ENCODE peak calls at places on chromosomes 2 and 18, in six cellular contexts. F, P, B, G, K and M are unnamed samples.

GRCh38 chr2:238160206-238161129 is 1.7 kb downstream of the ERFE start:
- DNase-seq in F (no peak), P (peak), B (peak), G (no peak), K (peak), M (no peak)

GRCh38 chr2:230218411-230218810 is 1.4 kb downstream of the SP110 start:
- DNase-seq in F (no peak), P (no peak), B (no peak), G (no peak), K (peak), M (no peak)

GRCh38 chr2:15941970-15942710 is 1.8 kb downstream of the MYCN start:
- DNase-seq in F (peak), P (no peak), B (no peak), G (no peak), K (no peak), M (peak)

GRCh38 chr2:231527091-231527395 is 3.2 kb downstream of the NMUR1 start:
- DNase-seq in F (no peak), P (no peak), B (no peak), G (no peak), K (no peak), M (no peak)

GRCh38 chr2:105765415-105766299 is 20.9 kb downstream of the NCK2 start:
- DNase-seq in F (no peak), P (no peak), B (no peak), G (no peak), K (no peak), M (no peak)

GRCh38 chr2:105839793-105840192 is 95.1 kb downstream of the NCK2 start:
- DNase-seq in F (no peak), P (no peak), B (no peak), G (no peak), K (no peak), M (no peak)

GRCh38 chr18:25503567-25504081 is 151.7 kb upstream of the ZNF521 start:
- DNase-seq in F (peak), P (peak), B (no peak), G (no peak), K (peak), M (peak)

GRCh38 chr2:95346738-95347671 is 49.9 kb downstream of the KCNIP3 start:
- DNase-seq in F (peak), P (no peak), B (peak), G (no peak), K (no peak), M (peak)

GRCh38 chr18:3037423-3037915 is 24.5 kb upstream of the LPIN2 start:
- DNase-seq in F (peak), P (peak), B (peak), G (peak), K (peak), M (peak)

GRCh38 chr2:112029164-112029563 is 25.9 kb upstream of the TMEM87B start:
- DNase-seq in F (no peak), P (no peak), B (no peak), G (no peak), K (no peak), M (peak)
- TF ChIP-seq MYC in F (no peak), P (no peak), B (no peak), G (no peak), K (no peak), M (no peak)

DNA sequence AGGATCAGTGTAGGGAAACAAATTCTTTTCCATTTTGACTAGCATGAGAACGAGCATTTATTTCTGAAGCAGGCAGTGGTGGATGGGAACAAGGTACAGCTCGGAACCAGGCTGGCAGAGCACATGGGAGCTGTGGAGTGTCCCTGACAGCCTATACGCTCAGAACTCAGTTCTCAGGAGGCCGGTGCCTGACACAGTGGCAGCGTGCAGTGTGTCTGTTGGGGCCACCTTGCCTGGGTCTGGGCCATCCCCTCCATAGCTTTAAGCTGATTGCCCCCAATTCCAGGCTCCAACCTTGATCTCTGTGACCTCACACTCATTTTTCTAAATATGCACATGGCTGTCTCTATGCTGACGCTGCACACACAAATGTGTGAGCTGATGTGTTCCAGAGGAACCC is 54.5 kb upstream of the ATG16L1 start:
- DNase-seq in F (no peak), P (no peak), B (no peak), G (no peak), K (no peak), M (no peak)
- TF ChIP-seq MYC in F (no peak), P (no peak), B (no peak), G (no peak), K (no peak), M (no peak)

DNA sequence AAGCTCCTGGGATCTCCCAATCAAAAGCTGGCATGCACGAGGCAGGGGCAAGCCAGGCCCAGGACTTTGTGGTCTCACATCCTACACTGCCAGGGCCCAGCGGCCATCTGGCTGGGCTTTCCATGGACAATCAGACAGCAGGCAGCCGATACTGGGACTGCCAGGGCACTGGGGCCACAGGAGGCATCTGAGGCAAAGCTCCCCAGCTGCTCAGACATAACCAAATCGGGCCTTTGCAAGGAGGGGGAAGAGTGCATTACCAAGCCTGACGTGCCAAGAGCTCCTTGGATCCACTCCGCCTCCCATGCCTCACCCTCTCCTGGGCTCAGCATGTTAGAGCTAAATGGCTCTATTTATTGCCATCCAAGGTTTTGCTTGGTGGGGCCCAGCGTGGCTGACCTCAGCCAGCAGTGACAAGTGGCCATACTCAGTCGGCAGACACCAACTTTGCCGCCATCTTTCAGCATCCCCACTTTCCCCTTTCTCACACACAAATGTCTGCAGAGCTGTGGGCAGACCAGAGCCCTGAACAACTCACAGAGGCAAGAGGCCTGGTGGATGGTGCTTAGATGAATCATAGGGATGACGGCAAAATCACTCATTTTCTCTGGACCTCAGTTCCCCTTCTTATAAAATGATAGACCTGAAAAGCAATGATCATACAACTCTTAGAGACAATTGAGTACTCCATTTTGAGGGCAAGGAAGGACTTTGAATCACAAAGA is 200.8 kb downstream of the TTC32 start:
- DNase-seq in F (no peak), P (no peak), B (no peak), G (no peak), K (no peak), M (no peak)
- TF ChIP-seq MYC in F (no peak), P (no peak), B (no peak), G (no peak), K (no peak), M (no peak)

GRCh38 chr2:83106853-83107252 is 1352.2 kb downstream of the SUCLG1 start:
- DNase-seq in F (no peak), P (no peak), B (no peak), G (no peak), K (no peak), M (no peak)
- TF ChIP-seq MYC in F (no peak), P (no peak), B (no peak), G (no peak), K (no peak), M (no peak)